ENCODE peak calls at places on chromosomes 16 and 17, in nine cellular contexts. L is heart right ventricle, I is colonic mucosa, K is left ventricle myocardium inferior, R is cardiac muscle cell, J is GM23248, X is endodermal cell, G is stomach, E is pancreas. W is an unnamed sample. For H3K9me3 and H3K4me1, the result is how much of the 10 kb centered on the place peaks cover.

GRCh38 chr16:62149646-62150045 is 113.4 kb upstream of the CDH8 start:
- DNase-seq in L (no peak), X (no peak), R (no peak), E (no peak), K (no peak), I (no peak), J (no peak), G (no peak), W (no peak)

GRCh38 chr17:49951362-49952080 is 17.5 kb upstream of the DLX4 start:
- DNase-seq in K (no peak), R (no peak), X (no peak), L (no peak), I (no peak), E (no peak), G (no peak), J (peak), W (no peak)

GRCh38 chr17:47731396-47731795 is 1.6 kb upstream of the TBX21 start:
- DNase-seq in R (no peak), X (no peak), L (no peak), J (no peak), K (no peak), E (no peak), I (no peak), G (no peak), W (no peak)

GRCh38 chr17:74842599-74843351 is 16.9 kb downstream of the GRIN2C start:
- DNase-seq in L (peak), R (peak), E (peak), K (peak), G (peak), J (peak), X (peak), I (peak), W (no peak)

GRCh38 chr17:8391711-8392110 is 5.9 kb downstream of the RNF222 start:
- DNase-seq in X (peak), J (peak), R (no peak), L (no peak), I (no peak), K (no peak), E (no peak), G (no peak), W (no peak)

GRCh38 chr16:52953215-52953614 is 99.5 kb downstream of the CHD9NB start:
- DNase-seq in K (no peak), X (no peak), L (no peak), G (peak), E (peak), I (peak), J (no peak), R (no peak), W (no peak)

GRCh38 chr16:57485091-57485915 is 990 bp downstream of the DOK4 start:
- DNase-seq in I (peak), J (peak), K (no peak), X (peak), L (no peak), G (peak), E (no peak), R (no peak), W (no peak)

GRCh38 chr16:23679274-23679985 is 741 bp downstream of the PLK1 start:
- DNase-seq in I (peak), J (no peak), E (no peak), L (no peak), K (no peak), R (peak), G (no peak), X (peak), W (no peak)

GRCh38 chr16:79375351-79375750 is 225.2 kb downstream of the MAF start:
- DNase-seq in E (no peak), K (no peak), J (no peak), X (no peak), I (no peak), R (no peak), L (no peak), G (no peak), W (no peak)

GRCh38 chr17:54860617-54861468 is 39.8 kb upstream of the TOM1L1 start:
- DNase-seq in J (no peak), R (peak), L (no peak), X (peak), E (no peak), K (no peak), G (no peak), I (no peak), W (no peak)

GRCh38 chr16:81841709-81842108 is 62.6 kb downstream of the PLCG2 start:
- DNase-seq in G (no peak), R (no peak), J (no peak), L (no peak), X (no peak), E (no peak), I (no peak), K (no peak), W (no peak)

GRCh38 chr17:78376161-78376560 is 2.3 kb upstream of the PGS1 start:
- DNase-seq in X (no peak), L (no peak), E (no peak), J (no peak), R (no peak), G (no peak), K (no peak), I (no peak), W (no peak)

GRCh38 chr17:39165844-39166349 is at the start of gene ARL5C:
- DNase-seq in L (no peak), X (no peak), K (no peak), E (no peak), J (no peak), G (no peak), R (no peak), I (no peak), W (no peak)

GRCh38 chr16:89599902-89600301 is 13.5 kb upstream of the DPEP1 start:
- DNase-seq in R (peak), L (no peak), E (no peak), I (no peak), G (no peak), X (no peak), J (no peak), K (no peak), W (no peak)

GRCh38 chr16:67456383-67457140 is 24.4 kb downstream of the ATP6V0D1 start:
- DNase-seq in L (peak), I (peak), X (peak), G (peak), R (no peak), K (peak), J (peak), E (peak), W (peak)

GRCh38 chr16:15427648-15428239 is 6.6 kb upstream of the BMERB1 start:
- DNase-seq in G (peak), R (peak), L (peak), I (peak), X (peak), J (peak), E (peak), K (peak), W (peak)

GRCh38 chr16:69917739-69918138 is 33.4 kb upstream of the CLEC18A start:
- DNase-seq in G (no peak), J (peak), X (peak), R (no peak), E (peak), K (no peak), I (no peak), L (peak), W (no peak)

GRCh38 chr17:6444573-6445335 is 499 bp downstream of the PIMREG start:
- DNase-seq in I (no peak), R (no peak), L (no peak), E (no peak), X (no peak), J (peak), G (no peak), K (no peak), W (no peak)

GRCh38 chr16:69444873-69445517 is 20.6 kb downstream of the CYB5B start:
- DNase-seq in K (no peak), I (no peak), R (no peak), J (peak), E (no peak), L (no peak), G (no peak), X (no peak), W (no peak)

GRCh38 chr17:55198690-55199370 is 65.9 kb upstream of the HLF start:
- DNase-seq in I (no peak), X (no peak), L (no peak), K (no peak), G (no peak), J (no peak), E (no peak), R (no peak), W (no peak)

GRCh38 chr16:84459941-84460405 is 44.5 kb downstream of the MEAK7 start:
- DNase-seq in R (no peak), G (no peak), K (no peak), E (no peak), I (no peak), J (no peak), X (peak), L (no peak), W (no peak)

GRCh38 chr16:81650982-81651562 is 128.0 kb upstream of the PLCG2 start:
- DNase-seq in R (peak), I (peak), E (no peak), K (peak), L (peak), J (no peak), X (peak), G (peak), W (no peak)

GRCh38 chr16:58684001-58684353 is 593 bp downstream of the SLC38A7 start:
- DNase-seq in I (no peak), X (no peak), G (no peak), K (peak), J (peak), E (no peak), L (no peak), R (no peak), W (no peak)

GRCh38 chr17:72258711-72259110 is 137.9 kb downstream of the SOX9 start:
- DNase-seq in J (no peak), G (no peak), I (no peak), E (no peak), R (no peak), X (no peak), L (no peak), K (no peak), W (no peak)

GRCh38 chr16:4003576-4003975 is 112.7 kb downstream of the ADCY9 start:
- DNase-seq in X (no peak), R (no peak), I (no peak), L (no peak), E (no peak), K (no peak), G (no peak), J (no peak), W (no peak)

GRCh38 chr17:7191571-7192270 is 12.6 kb upstream of the ASGR1 start:
- DNase-seq in G (no peak), X (peak), E (no peak), I (peak), L (peak), J (peak), R (peak), K (no peak), W (no peak)

GRCh38 chr16:73071131-73071940 is 23.4 kb upstream of the ZFHX3 start:
- DNase-seq in J (peak), X (peak), K (peak), G (peak), I (peak), E (peak), L (no peak), R (peak), W (no peak)

GRCh38 chr16:78392585-78393195 is 293.2 kb downstream of the WWOX start:
- DNase-seq in K (no peak), E (no peak), G (no peak), X (no peak), J (no peak), I (no peak), R (no peak), L (no peak), W (no peak)

GRCh38 chr17:2796164-2797140 is at the start of gene RAP1GAP2:
- DNase-seq in I (peak), G (peak), J (no peak), L (peak), E (peak), R (no peak), K (peak), X (peak), W (no peak)

GRCh38 chr17:76701471-76701967 is 9.2 kb downstream of the MXRA7 start:
- DNase-seq in L (no peak), K (no peak), E (no peak), R (no peak), J (no peak), I (no peak), X (no peak), G (no peak), W (no peak)

GRCh38 chr16:3623642-3624041 is 12.2 kb upstream of the SLX4 start:
- DNase-seq in J (no peak), L (no peak), K (no peak), R (no peak), I (no peak), X (no peak), G (no peak), E (no peak), W (no peak)

GRCh38 chr17:1367351-1367745 is 32.7 kb downstream of the YWHAE start:
- DNase-seq in X (no peak), R (no peak), G (no peak), I (no peak), J (peak), E (no peak), L (no peak), K (no peak), W (no peak)

GRCh38 chr17:6056104-6056503 is 14.1 kb upstream of the WSCD1 start:
- DNase-seq in X (no peak), K (no peak), E (no peak), L (no peak), G (no peak), J (no peak), R (no peak), I (no peak), W (no peak)

GRCh38 chr16:85944572-85945423 is 45.8 kb downstream of the IRF8 start:
- DNase-seq in X (no peak), L (no peak), R (no peak), K (no peak), E (no peak), I (no peak), G (no peak), J (no peak), W (no peak)

GRCh38 chr16:56679078-56679730 is 3.1 kb upstream of the MT1X start:
- DNase-seq in R (no peak), X (no peak), E (no peak), G (no peak), I (no peak), J (no peak), K (no peak), L (no peak), W (no peak)

GRCh38 chr17:69326302-69327059 is 452 bp downstream of the ABCA5 start:
- DNase-seq in E (no peak), G (peak), L (no peak), R (peak), J (peak), K (no peak), X (no peak), I (no peak), W (peak)

GRCh38 chr16:3149630-3150345 is 15.0 kb downstream of the ZNF213 start:
- DNase-seq in X (peak), E (peak), I (peak), J (peak), L (peak), G (peak), K (peak), R (peak), W (no peak)

GRCh38 chr17:16287563-16288027 is 65.7 kb downstream of the CENPV start:
- DNase-seq in R (no peak), E (no peak), I (peak), G (peak), L (no peak), X (no peak), K (no peak), J (peak), W (no peak)
- H3K27ac ChIP-seq in R (peak), E (peak), I (peak), G (peak), L (peak), X (no peak), K (peak), J (peak), W (peak)

GRCh38 chr16:83272201-83272600 is 535.6 kb upstream of the HSBP1 start:
- DNase-seq in L (no peak), X (no peak), K (no peak), I (no peak), G (no peak), R (no peak), E (no peak), J (peak), W (no peak)
- H3K9me3 ChIP-seq in L (under half), X (under half), K (under half), I (under half), G (under half), R (under half), E (under half), J (under half), W (under half)

DNA sequence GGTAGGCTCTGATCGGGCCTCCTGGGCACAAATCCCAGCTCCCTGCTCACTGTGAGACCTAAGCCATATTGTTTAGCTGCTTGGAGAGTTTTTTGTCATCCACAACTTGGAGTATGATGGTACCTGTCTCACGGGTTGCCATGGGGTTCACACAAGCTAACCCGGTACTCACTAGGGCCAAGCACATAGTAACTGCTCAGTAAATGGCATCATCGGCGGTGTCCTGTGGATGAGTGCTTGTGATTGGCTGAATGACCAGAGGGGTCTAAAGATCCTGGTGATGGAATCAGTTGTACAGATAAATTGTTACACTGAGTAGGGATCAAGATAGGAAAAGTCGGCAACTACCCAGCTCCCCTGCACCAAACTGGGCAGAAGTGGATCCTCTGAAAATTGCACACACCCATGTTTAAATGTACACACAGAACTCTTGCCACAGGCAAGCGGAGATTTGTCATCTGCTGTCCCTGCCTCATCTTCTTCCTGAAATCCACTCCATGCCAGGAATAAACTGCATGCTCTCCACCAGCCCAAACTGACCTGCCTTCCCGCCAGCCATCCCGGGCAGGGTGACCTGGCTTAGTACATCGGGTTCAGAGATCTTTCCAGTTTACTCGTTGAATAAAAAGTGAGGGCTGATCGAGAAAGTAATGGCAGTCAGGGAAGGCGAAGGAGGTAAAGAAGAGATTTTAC is 6.5 kb downstream of the MAPT start:
- DNase-seq in G (no peak), I (no peak), J (no peak), R (no peak), X (no peak), E (no peak), L (no peak), K (no peak), W (no peak)
- H3K4me1 ChIP-seq in G (under half), I (under half), J (under half), R (under half), X (under half), E (under half), L (under half), K (under half), W (under half)

DNA sequence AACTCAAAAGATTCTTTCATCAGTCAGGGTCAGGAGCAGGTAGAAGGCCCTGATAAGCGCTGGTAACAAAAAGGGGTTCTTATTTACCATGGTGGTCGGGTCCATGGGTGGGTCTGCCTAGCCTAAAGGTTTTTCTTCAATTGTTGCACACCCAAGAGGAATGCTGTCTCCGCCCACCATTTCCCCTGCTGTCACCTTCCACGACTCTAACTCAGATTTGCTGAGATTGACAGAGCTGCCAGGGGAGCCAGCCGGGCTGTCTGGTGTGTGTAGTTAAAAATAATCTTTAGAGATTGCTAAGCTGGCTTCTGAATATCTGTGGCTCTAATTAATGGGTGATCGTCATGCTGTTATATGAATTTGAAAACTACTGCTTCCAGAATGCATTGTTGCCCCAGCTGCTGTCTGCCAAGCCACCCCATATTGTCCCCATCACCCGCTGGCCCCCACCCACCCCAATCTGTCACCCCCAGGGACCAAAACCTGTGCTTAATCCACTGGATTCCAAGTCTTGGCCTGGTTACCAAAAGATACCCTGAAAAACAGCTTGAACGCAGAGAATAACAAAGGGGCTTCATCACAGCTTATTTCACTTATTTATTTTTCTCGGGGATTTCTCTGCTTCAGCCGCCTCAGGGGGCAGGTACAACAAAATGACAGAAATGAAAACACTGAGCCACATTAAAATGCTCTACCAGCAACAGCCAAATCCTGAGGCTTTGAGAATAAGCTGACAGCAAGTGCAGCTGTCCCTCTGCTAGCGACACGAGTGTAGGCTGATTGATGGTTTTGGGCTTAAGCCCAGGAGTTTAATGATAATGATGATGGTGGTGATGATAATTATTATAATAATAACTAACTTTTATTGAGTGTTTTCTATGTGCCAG is 46.1 kb upstream of the NLK start:
- DNase-seq in I (no peak), K (no peak), J (no peak), E (no peak), L (no peak), G (no peak), X (no peak), R (no peak), W (no peak)
- H3K27ac ChIP-seq in I (no peak), K (no peak), J (no peak), E (no peak), L (no peak), G (no peak), X (no peak), R (peak), W (no peak)

GRCh38 chr16:64305663-64306062 is 816.2 kb downstream of the CDH11 start:
- DNase-seq in E (no peak), X (no peak), G (no peak), K (no peak), R (no peak), L (no peak), I (no peak), J (no peak), W (no peak)

GRCh38 chr16:64307431-64307830 is 814.4 kb downstream of the CDH11 start:
- DNase-seq in X (no peak), G (no peak), J (no peak), L (no peak), I (no peak), K (no peak), R (no peak), E (no peak), W (no peak)

GRCh38 chr16:64311241-64311640 is 810.6 kb downstream of the CDH11 start:
- DNase-seq in X (no peak), R (no peak), E (no peak), K (no peak), L (no peak), I (no peak), G (no peak), J (peak), W (no peak)

GRCh38 chr16:64309398-64310110 is 812.3 kb downstream of the CDH11 start:
- DNase-seq in K (no peak), E (no peak), L (no peak), I (no peak), G (no peak), R (no peak), X (no peak), J (no peak), W (no peak)

DNA sequence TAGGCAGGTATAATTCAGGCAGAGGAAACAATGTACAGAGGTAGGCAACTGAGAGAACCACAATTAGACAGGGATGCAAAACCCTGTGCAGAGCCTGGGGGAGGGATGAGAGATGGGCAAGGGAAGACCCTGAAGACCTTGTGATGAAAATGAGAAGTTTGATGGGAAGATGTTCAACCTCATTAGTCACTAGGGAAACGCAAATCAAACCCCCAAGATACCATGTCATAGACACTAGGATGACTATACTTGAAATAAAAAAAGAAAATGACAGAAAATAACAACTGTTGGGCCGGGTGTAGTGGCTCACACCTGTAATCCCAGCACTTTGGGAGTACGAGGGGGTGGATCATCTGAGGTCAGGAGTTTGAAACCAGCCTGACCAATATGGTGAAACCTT is 813.1 kb downstream of the CDH11 start:
- DNase-seq in X (no peak), I (no peak), G (no peak), R (no peak), E (no peak), J (no peak), K (no peak), L (no peak), W (no peak)
- H3K9me3 ChIP-seq in X (under half), I (under half), G (under half), R (under half), E (under half), J (under half), K (under half), L (under half), W (under half)